ENCODE peak calls at places on chromosomes 5 and 9, in ten cellular contexts. One of them, this sample, is unnamed.

GRCh38 chr5:149153751-149154610 is 12.7 kb downstream of the ABLIM3 start:
- DNase-seq in activated CD4-positive, alpha-beta T cell treated with anti-CD3 and anti-CD28 coated beads, Interleukin-2, amount 10 ng/mL, durations not matched to agents 7 days and 5 days: no peak
- DNase-seq in epithelial cell of esophagus: peak; percentile 32
- DNase-seq in heart left ventricle: no peak
- DNase-seq in BE2C: no peak
- DNase-seq in RPMI8226: no peak
- DNase-seq in NCI-H1694 treated with DMSO at 0.1 percent for 48 hours: peak; percentile 70
- DNase-seq in T-cell: no peak
- DNase-seq in retina: peak; percentile 44
- DNase-seq in foreskin keratinocyte: no peak
- DNase-seq in this sample: no peak

GRCh38 chr5:98698359-98698758 is 75.1 kb upstream of the RGMB start:
- DNase-seq in activated CD4-positive, alpha-beta T cell treated with anti-CD3 and anti-CD28 coated beads, Interleukin-2, amount 10 ng/mL, durations not matched to agents 7 days and 5 days: no peak
- DNase-seq in epithelial cell of esophagus: peak; percentile 84
- DNase-seq in heart left ventricle: no peak
- DNase-seq in BE2C: no peak
- DNase-seq in RPMI8226: no peak
- DNase-seq in NCI-H1694 treated with DMSO at 0.1 percent for 48 hours: no peak
- DNase-seq in T-cell: no peak
- DNase-seq in retina: no peak
- DNase-seq in foreskin keratinocyte: peak; percentile 73
- DNase-seq in this sample: no peak

GRCh38 chr9:106587021-106587420 is 275.9 kb upstream of the ZNF462 start:
- DNase-seq in activated CD4-positive, alpha-beta T cell treated with anti-CD3 and anti-CD28 coated beads, Interleukin-2, amount 10 ng/mL, durations not matched to agents 7 days and 5 days: no peak
- DNase-seq in epithelial cell of esophagus: peak; percentile 85
- DNase-seq in heart left ventricle: no peak
- DNase-seq in BE2C: no peak
- DNase-seq in RPMI8226: no peak
- DNase-seq in NCI-H1694 treated with DMSO at 0.1 percent for 48 hours: no peak
- DNase-seq in T-cell: no peak
- DNase-seq in retina: no peak
- DNase-seq in foreskin keratinocyte: peak; percentile 72
- DNase-seq in this sample: no peak

GRCh38 chr5:16304846-16305245 is 125.3 kb upstream of the MARCHF11 start:
- DNase-seq in activated CD4-positive, alpha-beta T cell treated with anti-CD3 and anti-CD28 coated beads, Interleukin-2, amount 10 ng/mL, durations not matched to agents 7 days and 5 days: no peak
- DNase-seq in epithelial cell of esophagus: no peak
- DNase-seq in heart left ventricle: no peak
- DNase-seq in BE2C: no peak
- DNase-seq in RPMI8226: no peak
- DNase-seq in NCI-H1694 treated with DMSO at 0.1 percent for 48 hours: no peak
- DNase-seq in T-cell: no peak
- DNase-seq in retina: no peak
- DNase-seq in foreskin keratinocyte: no peak
- DNase-seq in this sample: no peak

GRCh38 chr5:44952376-44952775 is 143.6 kb downstream of the MRPS30 start:
- DNase-seq in activated CD4-positive, alpha-beta T cell treated with anti-CD3 and anti-CD28 coated beads, Interleukin-2, amount 10 ng/mL, durations not matched to agents 7 days and 5 days: no peak
- DNase-seq in epithelial cell of esophagus: peak; percentile 55
- DNase-seq in heart left ventricle: no peak
- DNase-seq in BE2C: peak; percentile 37
- DNase-seq in RPMI8226: peak; percentile 65
- DNase-seq in NCI-H1694 treated with DMSO at 0.1 percent for 48 hours: peak; percentile 38
- DNase-seq in T-cell: no peak
- DNase-seq in retina: peak; percentile 37
- DNase-seq in foreskin keratinocyte: peak; percentile 33
- DNase-seq in this sample: no peak

GRCh38 chr5:170628028-170628427 is 124.2 kb downstream of the KCNIP1 start:
- DNase-seq in activated CD4-positive, alpha-beta T cell treated with anti-CD3 and anti-CD28 coated beads, Interleukin-2, amount 10 ng/mL, durations not matched to agents 7 days and 5 days: no peak
- DNase-seq in epithelial cell of esophagus: no peak
- DNase-seq in heart left ventricle: no peak
- DNase-seq in BE2C: no peak
- DNase-seq in RPMI8226: no peak
- DNase-seq in NCI-H1694 treated with DMSO at 0.1 percent for 48 hours: no peak
- DNase-seq in T-cell: no peak
- DNase-seq in retina: no peak
- DNase-seq in foreskin keratinocyte: no peak
- DNase-seq in this sample: no peak

GRCh38 chr9:108536836-108537601 is 318.8 kb downstream of the ACTL7B start:
- DNase-seq in activated CD4-positive, alpha-beta T cell treated with anti-CD3 and anti-CD28 coated beads, Interleukin-2, amount 10 ng/mL, durations not matched to agents 7 days and 5 days: no peak
- DNase-seq in epithelial cell of esophagus: peak; percentile 45
- DNase-seq in heart left ventricle: no peak
- DNase-seq in BE2C: no peak
- DNase-seq in RPMI8226: no peak
- DNase-seq in NCI-H1694 treated with DMSO at 0.1 percent for 48 hours: no peak
- DNase-seq in T-cell: no peak
- DNase-seq in retina: no peak
- DNase-seq in foreskin keratinocyte: no peak
- DNase-seq in this sample: no peak

GRCh38 chr9:18747590-18747989 is 273.6 kb downstream of the ADAMTSL1 start:
- DNase-seq in activated CD4-positive, alpha-beta T cell treated with anti-CD3 and anti-CD28 coated beads, Interleukin-2, amount 10 ng/mL, durations not matched to agents 7 days and 5 days: no peak
- DNase-seq in epithelial cell of esophagus: no peak
- DNase-seq in heart left ventricle: no peak
- DNase-seq in BE2C: no peak
- DNase-seq in RPMI8226: no peak
- DNase-seq in NCI-H1694 treated with DMSO at 0.1 percent for 48 hours: no peak
- DNase-seq in T-cell: no peak
- DNase-seq in retina: no peak
- DNase-seq in foreskin keratinocyte: no peak
- DNase-seq in this sample: no peak

GRCh38 chr9:32603914-32604852 is 31.2 kb upstream of the NDUFB6 start:
- DNase-seq in activated CD4-positive, alpha-beta T cell treated with anti-CD3 and anti-CD28 coated beads, Interleukin-2, amount 10 ng/mL, durations not matched to agents 7 days and 5 days: no peak
- DNase-seq in epithelial cell of esophagus: peak; percentile 91
- DNase-seq in heart left ventricle: no peak
- DNase-seq in BE2C: no peak
- DNase-seq in RPMI8226: peak; percentile 75
- DNase-seq in NCI-H1694 treated with DMSO at 0.1 percent for 48 hours: no peak
- DNase-seq in T-cell: no peak
- DNase-seq in retina: no peak
- DNase-seq in foreskin keratinocyte: peak; percentile 83
- DNase-seq in this sample: no peak

GRCh38 chr5:32027717-32028321 is 146.3 kb downstream of the GOLPH3 start:
- DNase-seq in activated CD4-positive, alpha-beta T cell treated with anti-CD3 and anti-CD28 coated beads, Interleukin-2, amount 10 ng/mL, durations not matched to agents 7 days and 5 days: no peak
- DNase-seq in epithelial cell of esophagus: peak; percentile 96
- DNase-seq in heart left ventricle: no peak
- DNase-seq in BE2C: peak; percentile 22
- DNase-seq in RPMI8226: no peak
- DNase-seq in NCI-H1694 treated with DMSO at 0.1 percent for 48 hours: no peak
- DNase-seq in T-cell: no peak
- DNase-seq in retina: peak; percentile 32
- DNase-seq in foreskin keratinocyte: peak; percentile 92
- DNase-seq in this sample: no peak

GRCh38 chr9:38682713-38683112 is 37.2 kb downstream of the FAM240B start:
- DNase-seq in activated CD4-positive, alpha-beta T cell treated with anti-CD3 and anti-CD28 coated beads, Interleukin-2, amount 10 ng/mL, durations not matched to agents 7 days and 5 days: no peak
- DNase-seq in epithelial cell of esophagus: peak; percentile 94
- DNase-seq in heart left ventricle: no peak
- DNase-seq in BE2C: no peak
- DNase-seq in RPMI8226: no peak
- DNase-seq in NCI-H1694 treated with DMSO at 0.1 percent for 48 hours: no peak
- DNase-seq in T-cell: no peak
- DNase-seq in retina: no peak
- DNase-seq in foreskin keratinocyte: peak; percentile 90
- DNase-seq in this sample: no peak

GRCh38 chr5:52846443-52846842 is 58.7 kb downstream of the ITGA1 start:
- DNase-seq in activated CD4-positive, alpha-beta T cell treated with anti-CD3 and anti-CD28 coated beads, Interleukin-2, amount 10 ng/mL, durations not matched to agents 7 days and 5 days: no peak
- DNase-seq in epithelial cell of esophagus: no peak
- DNase-seq in heart left ventricle: no peak
- DNase-seq in BE2C: no peak
- DNase-seq in RPMI8226: no peak
- DNase-seq in NCI-H1694 treated with DMSO at 0.1 percent for 48 hours: no peak
- DNase-seq in T-cell: no peak
- DNase-seq in retina: no peak
- DNase-seq in foreskin keratinocyte: no peak
- DNase-seq in this sample: no peak